ENCODE peak calls at places on chromosomes 11 and 22, in four cellular contexts. D, C, N and Z are unnamed samples. For H3K79me1 and H3K79me2, the result is how much of the 10 kb centered on the place peaks cover.

GRCh38 chr22:37273846-37274225 is 8.5 kb upstream of the CYTH4 start:
- DNase-seq in D (no peak), C (no peak), N (no peak), Z (no peak)

GRCh38 chr22:36948273-36949055 is 35.0 kb downstream of the CSF2RB start:
- DNase-seq in D (no peak), C (no peak), N (no peak), Z (no peak)

GRCh38 chr11:12724301-12725046 is 50.3 kb downstream of the TEAD1 start:
- DNase-seq in D (peak), C (peak), N (peak), Z (no peak)

GRCh38 chr11:17914957-17915356 is 97.9 kb downstream of the SERGEF start:
- DNase-seq in D (no peak), C (no peak), N (no peak), Z (no peak)

GRCh38 chr11:36948445-36949171 is 350.6 kb upstream of the RAG2 start:
- DNase-seq in D (no peak), C (peak), N (no peak), Z (no peak)

GRCh38 chr11:124745835-124746620 is 6.0 kb downstream of the VSIG2 start:
- DNase-seq in D (peak), C (no peak), N (no peak), Z (peak)

GRCh38 chr11:73314121-73314948 is 6.3 kb downstream of the ARHGEF17 start:
- DNase-seq in D (no peak), C (peak), N (no peak), Z (peak)

GRCh38 chr11:13595166-13595565 is 73.3 kb upstream of the FAR1 start:
- DNase-seq in D (no peak), C (no peak), N (no peak), Z (peak)

GRCh38 chr11:33551051-33551450 is 149.6 kb downstream of the C11orf91 start:
- DNase-seq in D (no peak), C (no peak), N (no peak), Z (no peak)

GRCh38 chr11:67464411-67465189 is 4.5 kb downstream of the TMEM134 start:
- DNase-seq in D (peak), C (peak), N (peak), Z (peak)

GRCh38 chr11:106369224-106369623 is 291.8 kb downstream of the AASDHPPT start:
- DNase-seq in D (no peak), C (no peak), N (no peak), Z (no peak)

GRCh38 chr11:130159657-130160459 is at the start of gene ST14:
- DNase-seq in D (peak), C (peak), N (no peak), Z (no peak)

GRCh38 chr22:21632237-21632895 is at the start of gene CCDC116:
- DNase-seq in D (peak), C (peak), N (no peak), Z (peak)

GRCh38 chr11:72534859-72535547 is 100.7 kb upstream of the CLPB start:
- DNase-seq in D (peak), C (peak), N (no peak), Z (peak)

GRCh38 chr11:25159341-25159740 is 662.5 kb downstream of the LUZP2 start:
- DNase-seq in D (no peak), C (no peak), N (no peak), Z (no peak)

GRCh38 chr11:72378704-72379383 is 55.5 kb downstream of the CLPB start:
- DNase-seq in D (no peak), C (no peak), N (no peak), Z (no peak)

GRCh38 chr11:35144811-35145210 is 5.8 kb downstream of the CD44 start:
- DNase-seq in D (no peak), C (no peak), N (no peak), Z (no peak)

GRCh38 chr11:46879056-46879585 is 33.0 kb upstream of the CKAP5 start:
- DNase-seq in D (no peak), C (no peak), N (no peak), Z (no peak)

GRCh38 chr11:86230921-86231320 is 13.6 kb upstream of the EED start:
- DNase-seq in D (no peak), C (no peak), N (no peak), Z (no peak)

GRCh38 chr22:23227380-23227779 is 47.1 kb downstream of the BCR start:
- DNase-seq in D (no peak), C (no peak), N (no peak), Z (no peak)

GRCh38 chr22:21003782-21004181 is 1.9 kb upstream of the THAP7 start:
- DNase-seq in D (no peak), C (no peak), N (no peak), Z (no peak)

GRCh38 chr11:1628506-1629325 is 859 bp upstream of the KRTAP5-5 start:
- DNase-seq in D (peak), C (peak), N (peak), Z (peak)

GRCh38 chr11:46386005-46386331 is 4.5 kb downstream of the MDK start:
- DNase-seq in D (no peak), C (no peak), N (no peak), Z (no peak)

GRCh38 chr11:59746111-59746510 is 9.1 kb upstream of the STX3 start:
- DNase-seq in D (no peak), C (no peak), N (no peak), Z (no peak)

GRCh38 chr22:38618682-38619081 is 37.5 kb downstream of the FAM227A start:
- DNase-seq in D (no peak), C (no peak), N (no peak), Z (no peak)

GRCh38 chr11:75632450-75632849 is 36.4 kb downstream of the MAP6 start:
- DNase-seq in D (no peak), C (no peak), N (no peak), Z (no peak)

GRCh38 chr22:18998998-18999397 is 62.9 kb upstream of the PRODH start:
- DNase-seq in D (peak), C (peak), N (peak), Z (peak)

GRCh38 chr11:112773256-112773655 is 188.0 kb upstream of the NCAM1 start:
- DNase-seq in D (no peak), C (no peak), N (no peak), Z (no peak)

GRCh38 chr11:118339281-118340045 is 3.0 kb downstream of the CD3D start:
- DNase-seq in D (no peak), C (no peak), N (no peak), Z (no peak)

GRCh38 chr22:22812031-22812905 is 75.3 kb upstream of the IGLL5 start:
- DNase-seq in D (no peak), C (no peak), N (no peak), Z (no peak)

GRCh38 chr11:32891657-32892354 is 805 bp upstream of the QSER1 start:
- DNase-seq in D (no peak), C (peak), N (no peak), Z (no peak)

GRCh38 chr11:3073029-3073435 is 15.8 kb upstream of the CARS1 start:
- DNase-seq in D (no peak), C (no peak), N (no peak), Z (no peak)

GRCh38 chr22:32644252-32645100 is 157.0 kb upstream of the TIMP3 start:
- DNase-seq in D (no peak), C (peak), N (no peak), Z (peak)

GRCh38 chr11:66311965-66312548 is 4.8 kb downstream of the CD248 start:
- DNase-seq in D (peak), C (peak), N (peak), Z (peak)

GRCh38 chr22:27804683-27805297 is 3.2 kb upstream of the MN1 start:
- DNase-seq in D (peak), C (peak), N (no peak), Z (peak)

GRCh38 chr11:122984186-122985011 is 2.8 kb upstream of the BSX start:
- DNase-seq in D (peak), C (peak), N (no peak), Z (no peak)

GRCh38 chr11:35464308-35464707 is 45.0 kb upstream of the SLC1A2 start:
- DNase-seq in D (no peak), C (no peak), N (no peak), Z (no peak)

GRCh38 chr11:117749541-117749910 is 47.5 kb downstream of the DSCAML1 start:
- DNase-seq in D (no peak), C (no peak), N (no peak), Z (no peak)

GRCh38 chr11:68412593-68413475 is 47.7 kb upstream of the PPP6R3 start:
- DNase-seq in D (no peak), C (no peak), N (no peak), Z (no peak)

GRCh38 chr11:848380-848931 is 5.8 kb downstream of the TSPAN4 start:
- DNase-seq in D (peak), C (no peak), N (no peak), Z (no peak)

GRCh38 chr22:46451741-46452140 is 85.7 kb downstream of the CELSR1 start:
- DNase-seq in D (no peak), C (no peak), N (no peak), Z (peak)

GRCh38 chr22:46452195-46453005 is 85.0 kb downstream of the CELSR1 start:
- DNase-seq in D (no peak), C (no peak), N (no peak), Z (no peak)

GRCh38 chr22:46453829-46454220 is 83.6 kb downstream of the CELSR1 start:
- DNase-seq in D (no peak), C (no peak), N (no peak), Z (no peak)

GRCh38 chr22:46454233-46454909 is 83.0 kb downstream of the CELSR1 start:
- DNase-seq in D (no peak), C (no peak), N (no peak), Z (no peak)

GRCh38 chr22:46453006-46453828 is 84.2 kb downstream of the CELSR1 start:
- DNase-seq in D (no peak), C (no peak), N (no peak), Z (no peak)
- H3K79me1 ChIP-seq in D (under half), C (under half), N (under half), Z (under half)

GRCh38 chr11:19311306-19312030 is 70.7 kb upstream of the E2F8 start:
- DNase-seq in D (peak), C (peak), N (no peak), Z (peak)

GRCh38 chr11:19320764-19321163 is 80.0 kb upstream of the E2F8 start:
- DNase-seq in D (no peak), C (no peak), N (no peak), Z (no peak)

GRCh38 chr11:19313140-19313539 is 72.4 kb upstream of the E2F8 start:
- DNase-seq in D (no peak), C (no peak), N (no peak), Z (no peak)

GRCh38 chr11:19316434-19316833 is 75.7 kb upstream of the E2F8 start:
- DNase-seq in D (no peak), C (no peak), N (no peak), Z (no peak)

DNA sequence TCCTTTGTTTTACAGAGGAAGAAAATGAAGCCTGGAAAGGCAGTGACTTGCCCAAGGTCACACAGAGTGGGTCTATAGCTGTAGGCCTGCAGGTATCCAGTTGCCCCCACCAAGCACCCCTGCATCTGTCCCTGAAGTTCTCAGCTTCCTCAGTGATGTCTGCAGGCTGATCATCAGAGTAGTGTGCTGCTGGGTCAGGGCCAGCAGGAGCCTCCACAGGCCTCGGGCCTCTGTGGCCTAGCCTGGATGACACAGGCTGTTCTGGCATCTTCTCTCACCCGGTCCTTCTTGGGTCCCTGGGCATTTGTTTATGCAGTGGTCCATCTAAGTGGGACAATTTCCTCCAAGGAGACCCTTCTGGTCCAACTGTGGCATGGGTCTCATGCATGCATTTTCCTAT is 74.8 kb upstream of the E2F8 start:
- DNase-seq in D (no peak), C (no peak), N (no peak), Z (no peak)
- H3K79me2 ChIP-seq in D (under half), C (under half), N (under half), Z (under half)

GRCh38 chr11:64268687-64269379 is 15.6 kb downstream of the BAD start:
- DNase-seq in D (peak), C (peak), N (no peak), Z (peak)

GRCh38 chr11:64271339-64272132 is 12.9 kb downstream of the BAD start:
- DNase-seq in D (peak), C (peak), N (peak), Z (peak)

GRCh38 chr11:64267207-64267945 is 16.0 kb downstream of the PLCB3 start:
- DNase-seq in D (no peak), C (no peak), N (no peak), Z (no peak)

GRCh38 chr11:64268028-64268686 is 16.3 kb downstream of the BAD start:
- DNase-seq in D (no peak), C (no peak), N (no peak), Z (peak)

GRCh38 chr11:64269380-64270234 is 14.9 kb downstream of the BAD start:
- DNase-seq in D (peak), C (peak), N (peak), Z (peak)
- H4K8ac ChIP-seq in D (no peak), C (no peak), N (peak), Z (peak)

DNA sequence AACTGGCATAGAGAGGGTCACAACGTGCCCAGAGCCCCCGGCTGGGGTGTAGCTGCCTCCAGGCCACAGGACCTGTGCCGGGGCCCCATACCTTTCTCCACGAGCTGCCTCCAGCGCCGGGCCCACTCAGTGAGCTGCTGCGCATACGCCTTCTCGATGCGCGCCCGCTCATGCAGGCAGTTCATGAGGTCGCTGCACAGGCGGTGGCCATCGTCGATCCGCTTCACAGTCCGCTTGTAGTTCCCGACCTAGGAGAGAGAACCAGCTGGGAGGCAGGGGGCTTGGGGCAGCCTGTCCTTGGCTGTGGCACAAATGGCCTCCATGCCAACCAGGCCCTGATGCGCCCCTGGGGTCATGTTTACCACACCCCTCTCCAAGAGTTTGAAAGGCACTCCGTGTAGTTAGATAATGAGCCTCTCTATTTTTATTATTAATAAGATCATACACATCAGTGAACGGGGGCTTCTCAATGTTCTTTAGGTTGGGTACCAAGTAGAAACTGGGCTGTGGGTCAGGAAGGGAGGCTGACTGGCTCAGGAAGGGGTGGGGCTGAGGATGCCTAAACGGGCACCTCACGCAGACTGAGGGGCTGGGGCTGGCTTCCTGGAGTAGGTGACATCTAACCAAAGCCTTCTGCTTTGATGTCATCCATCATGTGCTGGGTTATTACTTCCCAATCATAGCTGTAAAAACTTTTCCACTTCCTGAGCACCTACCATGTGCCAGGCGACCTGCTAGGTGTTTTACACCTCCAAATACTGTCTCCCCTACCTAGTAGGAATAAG is 36.5 kb upstream of the ARFGAP3 start:
- DNase-seq in D (no peak), C (no peak), N (no peak), Z (no peak)
- H3K79me1 ChIP-seq in D (under half), C (under half), N (under half), Z (under half)

DNA sequence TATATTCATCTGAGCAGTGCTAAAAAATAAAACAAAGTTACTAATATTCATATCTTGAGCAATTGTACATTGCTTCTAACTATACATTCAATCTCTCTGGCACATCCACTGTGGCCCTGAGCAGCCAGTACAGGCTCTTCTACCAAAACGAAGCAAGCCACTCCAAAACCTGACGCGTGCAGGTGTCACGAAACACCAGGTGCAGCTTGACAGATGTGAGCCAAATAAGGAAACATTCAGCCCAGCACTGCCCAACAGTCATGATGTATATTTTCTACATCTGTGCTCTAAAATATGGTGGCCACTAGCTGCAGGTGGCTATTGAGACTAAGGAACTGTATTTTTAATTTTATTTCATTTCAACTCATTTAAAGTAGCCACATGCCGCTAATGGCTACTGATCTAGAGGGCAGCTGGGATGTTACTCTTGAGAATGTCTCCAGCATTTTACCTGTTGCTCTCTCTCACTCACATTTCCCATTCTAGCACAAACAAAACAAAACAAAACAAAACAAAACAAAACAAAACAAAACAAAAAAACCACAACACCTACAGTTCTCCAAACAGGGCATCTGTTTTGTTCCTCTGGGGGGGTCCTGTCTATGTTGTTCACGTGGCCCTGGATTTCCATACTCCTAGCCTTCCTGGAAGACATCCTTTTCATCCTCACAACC is 77.7 kb downstream of the LARGE1 start:
- DNase-seq in D (no peak), C (no peak), N (no peak), Z (no peak)
- H3K79me2 ChIP-seq in D (under half), C (under half), N (half or more), Z (under half)